ENCODE peak calls at places on chromosomes 16 and 17, in seven cellular contexts. One of them, this sample, is unnamed.

GRCh38 chr17:17681744-17682292 is 560 bp downstream of the RAI1 start:
- DNase-seq in stromal cell of bone marrow: no peak
- DNase-seq in central memory CD8-positive, alpha-beta T cell: peak
- DNase-seq in dermis microvascular lymphatic vessel endothelial cell: no peak
- DNase-seq in PC-9: no peak
- DNase-seq in Daoy: peak
- DNase-seq in stimulated activated CD4-positive, alpha-beta T cell treated with anti-CD3 and anti-CD28 coated beads, Interleukin-1b, Interleukin-23, amount 100 ng/mL, for 4 hours: peak
- DNase-seq in this sample: peak

GRCh38 chr17:70050192-70050591 is 24.8 kb upstream of the KCNJ16 start:
- DNase-seq in stromal cell of bone marrow: no peak
- DNase-seq in central memory CD8-positive, alpha-beta T cell: no peak
- DNase-seq in dermis microvascular lymphatic vessel endothelial cell: no peak
- DNase-seq in PC-9: no peak
- DNase-seq in Daoy: no peak
- DNase-seq in stimulated activated CD4-positive, alpha-beta T cell treated with anti-CD3 and anti-CD28 coated beads, Interleukin-1b, Interleukin-23, amount 100 ng/mL, for 4 hours: no peak
- DNase-seq in this sample: no peak

GRCh38 chr17:7328009-7328408 is 1.1 kb downstream of the NEURL4 start:
- DNase-seq in stromal cell of bone marrow: no peak
- DNase-seq in central memory CD8-positive, alpha-beta T cell: no peak
- DNase-seq in dermis microvascular lymphatic vessel endothelial cell: no peak
- DNase-seq in PC-9: no peak
- DNase-seq in Daoy: no peak
- DNase-seq in stimulated activated CD4-positive, alpha-beta T cell treated with anti-CD3 and anti-CD28 coated beads, Interleukin-1b, Interleukin-23, amount 100 ng/mL, for 4 hours: no peak
- DNase-seq in this sample: no peak

GRCh38 chr16:8989099-8989878 is 25.6 kb upstream of the USP7 start:
- DNase-seq in stromal cell of bone marrow: no peak
- DNase-seq in central memory CD8-positive, alpha-beta T cell: no peak
- DNase-seq in dermis microvascular lymphatic vessel endothelial cell: no peak
- DNase-seq in PC-9: no peak
- DNase-seq in Daoy: no peak
- DNase-seq in stimulated activated CD4-positive, alpha-beta T cell treated with anti-CD3 and anti-CD28 coated beads, Interleukin-1b, Interleukin-23, amount 100 ng/mL, for 4 hours: no peak
- DNase-seq in this sample: no peak

GRCh38 chr17:76104140-76104895 is 731 bp upstream of the EXOC7 start:
- DNase-seq in stromal cell of bone marrow: no peak
- DNase-seq in central memory CD8-positive, alpha-beta T cell: no peak
- DNase-seq in dermis microvascular lymphatic vessel endothelial cell: no peak
- DNase-seq in PC-9: no peak
- DNase-seq in Daoy: no peak
- DNase-seq in stimulated activated CD4-positive, alpha-beta T cell treated with anti-CD3 and anti-CD28 coated beads, Interleukin-1b, Interleukin-23, amount 100 ng/mL, for 4 hours: no peak
- DNase-seq in this sample: no peak

GRCh38 chr17:34312080-34312479 is 7.2 kb upstream of the CCL8 start:
- DNase-seq in stromal cell of bone marrow: peak
- DNase-seq in central memory CD8-positive, alpha-beta T cell: no peak
- DNase-seq in dermis microvascular lymphatic vessel endothelial cell: no peak
- DNase-seq in PC-9: no peak
- DNase-seq in Daoy: no peak
- DNase-seq in stimulated activated CD4-positive, alpha-beta T cell treated with anti-CD3 and anti-CD28 coated beads, Interleukin-1b, Interleukin-23, amount 100 ng/mL, for 4 hours: no peak
- DNase-seq in this sample: no peak

GRCh38 chr17:77124192-77124908 is 16.4 kb upstream of the SEC14L1 start:
- DNase-seq in stromal cell of bone marrow: no peak
- DNase-seq in central memory CD8-positive, alpha-beta T cell: no peak
- DNase-seq in dermis microvascular lymphatic vessel endothelial cell: peak
- DNase-seq in PC-9: peak
- DNase-seq in Daoy: peak
- DNase-seq in stimulated activated CD4-positive, alpha-beta T cell treated with anti-CD3 and anti-CD28 coated beads, Interleukin-1b, Interleukin-23, amount 100 ng/mL, for 4 hours: no peak
- DNase-seq in this sample: peak

GRCh38 chr17:39092672-39093250 is 58.7 kb downstream of the PLXDC1 start:
- DNase-seq in stromal cell of bone marrow: no peak
- DNase-seq in central memory CD8-positive, alpha-beta T cell: no peak
- DNase-seq in dermis microvascular lymphatic vessel endothelial cell: no peak
- DNase-seq in PC-9: no peak
- DNase-seq in Daoy: no peak
- DNase-seq in stimulated activated CD4-positive, alpha-beta T cell treated with anti-CD3 and anti-CD28 coated beads, Interleukin-1b, Interleukin-23, amount 100 ng/mL, for 4 hours: no peak
- DNase-seq in this sample: no peak

GRCh38 chr16:351804-352520 is 561 bp downstream of the AXIN1 start:
- DNase-seq in stromal cell of bone marrow: no peak
- DNase-seq in central memory CD8-positive, alpha-beta T cell: no peak
- DNase-seq in dermis microvascular lymphatic vessel endothelial cell: no peak
- DNase-seq in PC-9: no peak
- DNase-seq in Daoy: no peak
- DNase-seq in stimulated activated CD4-positive, alpha-beta T cell treated with anti-CD3 and anti-CD28 coated beads, Interleukin-1b, Interleukin-23, amount 100 ng/mL, for 4 hours: peak
- DNase-seq in this sample: peak

GRCh38 chr17:48542956-48543853 is 1.7 kb downstream of the HOXB2 start:
- DNase-seq in stromal cell of bone marrow: no peak
- DNase-seq in central memory CD8-positive, alpha-beta T cell: peak
- DNase-seq in dermis microvascular lymphatic vessel endothelial cell: no peak
- DNase-seq in PC-9: no peak
- DNase-seq in Daoy: peak
- DNase-seq in stimulated activated CD4-positive, alpha-beta T cell treated with anti-CD3 and anti-CD28 coated beads, Interleukin-1b, Interleukin-23, amount 100 ng/mL, for 4 hours: peak
- DNase-seq in this sample: peak

GRCh38 chr17:10161392-10161791 is 37.0 kb downstream of the GAS7 start:
- DNase-seq in stromal cell of bone marrow: no peak
- DNase-seq in central memory CD8-positive, alpha-beta T cell: no peak
- DNase-seq in dermis microvascular lymphatic vessel endothelial cell: peak
- DNase-seq in PC-9: no peak
- DNase-seq in Daoy: no peak
- DNase-seq in stimulated activated CD4-positive, alpha-beta T cell treated with anti-CD3 and anti-CD28 coated beads, Interleukin-1b, Interleukin-23, amount 100 ng/mL, for 4 hours: no peak
- DNase-seq in this sample: peak

This sample was measured in lung microvascular endothelial cell.